ENCODE peak calls at places on chromosomes 6 and 20, in eight cellular contexts. Z is fibroblast of lung, K is left cardiac atrium, R is lower leg skin, U is adrenal gland, W is sciatic nerve, D is heart left ventricle, C is nephron progenitor cell. Q is an unnamed sample.

GRCh38 chr6:15444081-15444731 is 198.3 kb downstream of the JARID2 start:
- DNase-seq in D (no peak), K (no peak), Z (peak), W (no peak), U (no peak), C (no peak), R (no peak), Q (no peak)

GRCh38 chr6:69865126-69865525 is 1.2 kb upstream of the COL19A1 start:
- DNase-seq in K (no peak), R (no peak), Z (peak), C (no peak), D (no peak), W (no peak), U (peak), Q (no peak)

GRCh38 chr20:62501801-62502495 is 26.2 kb upstream of the GATA5 start:
- DNase-seq in K (no peak), W (no peak), D (no peak), U (no peak), C (no peak), R (no peak), Z (peak), Q (no peak)

GRCh38 chr6:82331031-82331773 is 32.4 kb upstream of the TPBG start:
- DNase-seq in Z (peak), R (no peak), U (no peak), K (no peak), W (no peak), C (no peak), D (no peak), Q (no peak)

GRCh38 chr6:37365791-37366190 is 12.0 kb downstream of the RNF8 start:
- DNase-seq in Z (peak), W (no peak), K (no peak), D (no peak), U (no peak), R (no peak), C (no peak), Q (no peak)

GRCh38 chr20:61756446-61756845 is 309.2 kb downstream of the TAF4 start:
- DNase-seq in R (no peak), K (peak), U (no peak), D (no peak), C (no peak), W (no peak), Z (no peak), Q (no peak)

GRCh38 chr20:61938839-61939690 is 126.6 kb downstream of the TAF4 start:
- DNase-seq in Z (no peak), D (no peak), R (no peak), U (no peak), W (no peak), C (no peak), K (peak), Q (no peak)

GRCh38 chr20:31833931-31834521 is 11.4 kb downstream of the FOXS1 start:
- DNase-seq in K (no peak), R (no peak), Z (no peak), W (no peak), U (no peak), C (no peak), D (no peak), Q (no peak)